ENCODE peak calls at places on chromosomes 11 and 22, in ten cellular contexts. O is T follicular helper cell; M is activated T-helper 1 cell treated with anti-CD3 and anti-CD28 coated beads, Interleukin-12 subunit alpha, Interleukin-12 subunit beta, Interleukin-2, Interleukin-4 antibody, amounts not matched to agents 30 ng/mL and 10 ng/mL and 1 ng/mL, durations not matched to agents 14 hours and 24 hours and 36 hours; C is stimulated activated CD4-positive, alpha-beta T cell treated with anti-CD3 and anti-CD28 coated beads, Interleukin-2, amount 100 ng/mL, for 48 hours; H is ACHN; G is T-helper 1 cell; Y is dorsolateral prefrontal cortex; I is H9; K is caudate nucleus; B is T-cell. V is an unnamed sample.
A peak's percentile ranks its signal among the peaks of the same experiment; 100 is the strongest.

GRCh38 chr11:58286249-58286648 is 18.2 kb upstream of the OR10W1 start:
- DNase-seq in G (no peak), H (peak; percentile 39), K (no peak), Y (no peak), I (peak; percentile 32), C (no peak), B (no peak), M (no peak), O (no peak), V (peak; percentile 38)

GRCh38 chr22:24950272-24950902 is 2.1 kb upstream of the KIAA1671 start:
- DNase-seq in O (no peak), M (no peak), C (no peak), K (no peak), G (no peak), I (peak; percentile 93), H (no peak), Y (no peak), B (no peak), V (no peak)

GRCh38 chr11:8739309-8739793 is 56.8 kb downstream of the RPL27A start:
- DNase-seq in C (no peak), G (no peak), K (no peak), I (no peak), B (no peak), O (no peak), H (no peak), M (no peak), Y (no peak), V (no peak)

GRCh38 chr11:58707767-58708166 is 24.0 kb downstream of the GLYAT start:
- DNase-seq in Y (no peak), G (no peak), H (no peak), O (no peak), M (no peak), K (no peak), I (no peak), C (no peak), B (no peak), V (no peak)

GRCh38 chr11:27085115-27085514 is 44.5 kb downstream of the BBOX1 start:
- DNase-seq in M (no peak), G (no peak), B (no peak), C (no peak), H (no peak), Y (no peak), K (no peak), I (no peak), O (no peak), V (no peak)

GRCh38 chr11:129968611-129969419 is 33.8 kb downstream of the PRDM10 start:
- DNase-seq in C (no peak), M (no peak), Y (no peak), H (no peak), O (no peak), K (no peak), B (no peak), G (no peak), I (no peak), V (no peak)

GRCh38 chr22:42185915-42186439 is 55.4 kb upstream of the CYP2D6 start:
- DNase-seq in O (no peak), C (no peak), M (no peak), Y (no peak), K (no peak), H (no peak), B (no peak), I (no peak), G (no peak), V (no peak)

GRCh38 chr11:72767203-72768062 is 15.2 kb upstream of the ARAP1 start:
- DNase-seq in H (no peak), I (no peak), G (no peak), K (no peak), C (no peak), M (no peak), O (no peak), B (no peak), Y (no peak), V (no peak)

GRCh38 chr11:94332814-94333213 is 28.4 kb downstream of the IZUMO1R start:
- DNase-seq in I (no peak), B (no peak), M (no peak), Y (no peak), O (no peak), H (no peak), K (no peak), C (no peak), G (no peak), V (no peak)

GRCh38 chr22:41332217-41332616 is 30.9 kb downstream of the ZC3H7B start:
- DNase-seq in G (no peak), C (no peak), K (no peak), I (no peak), B (no peak), O (no peak), M (no peak), Y (no peak), H (no peak), V (no peak)

GRCh38 chr11:15197696-15198095 is 83.0 kb downstream of the INSC start:
- DNase-seq in B (no peak), H (no peak), O (no peak), Y (no peak), M (no peak), K (no peak), I (no peak), C (no peak), G (no peak), V (no peak)

GRCh38 chr11:35136311-35136710 is 2.7 kb upstream of the CD44 start:
- DNase-seq in G (no peak), Y (no peak), C (no peak), K (no peak), I (no peak), H (no peak), B (no peak), M (no peak), O (no peak), V (no peak)

GRCh38 chr22:39117585-39118191 is 20.6 kb downstream of the APOBEC3H start:
- DNase-seq in O (peak; percentile 60), I (peak; percentile 62), H (peak; percentile 63), C (peak; percentile 54), G (peak; percentile 85), M (peak; percentile 53), K (no peak), B (peak; percentile 72), Y (peak; percentile 41), V (peak; percentile 23)

GRCh38 chr11:86431258-86431657 is 56.6 kb downstream of the CCDC81 start:
- DNase-seq in I (no peak), H (no peak), B (peak; percentile 12), Y (no peak), K (no peak), G (no peak), C (no peak), M (no peak), O (no peak), V (no peak)

GRCh38 chr11:1560618-1561251 is 11.3 kb downstream of the DUSP8 start:
- DNase-seq in M (no peak), C (no peak), O (no peak), B (no peak), Y (no peak), H (no peak), I (peak; percentile 35), K (no peak), G (no peak), V (no peak)

GRCh38 chr11:45885274-45885920 is at the start of gene MAPK8IP1:
- DNase-seq in H (peak; percentile 42), I (peak; percentile 75), G (peak; percentile 28), K (no peak), Y (no peak), C (peak; percentile 53), M (peak; percentile 34), B (peak; percentile 41), O (peak; percentile 39), V (no peak)

GRCh38 chr22:22787151-22787550 is 100.5 kb upstream of the IGLL5 start:
- DNase-seq in I (no peak), K (no peak), M (no peak), C (no peak), Y (no peak), G (no peak), B (no peak), H (no peak), O (no peak), V (no peak)

GRCh38 chr22:31489632-31490495 is at the start of gene EIF4ENIF1:
- DNase-seq in I (peak; percentile 76), M (peak; percentile 81), B (peak; percentile 84), O (peak; percentile 76), G (peak; percentile 91), C (peak; percentile 75), H (peak; percentile 78), K (no peak), Y (peak; percentile 77), V (peak; percentile 55)

GRCh38 chr11:111176603-111177002 is 68.9 kb upstream of the POU2AF2 start:
- DNase-seq in B (no peak), K (no peak), G (no peak), O (no peak), H (no peak), I (no peak), C (no peak), M (no peak), Y (no peak), V (no peak)

GRCh38 chr22:40081662-40082061 is 86.9 kb downstream of the FAM83F start:
- DNase-seq in H (no peak), Y (no peak), G (no peak), C (no peak), K (no peak), M (no peak), O (no peak), B (no peak), I (no peak), V (no peak)

GRCh38 chr11:35914824-35915223 is 29.0 kb upstream of the LDLRAD3 start:
- DNase-seq in M (no peak), K (no peak), H (no peak), I (no peak), B (no peak), O (no peak), C (no peak), G (no peak), Y (no peak), V (no peak)

GRCh38 chr22:46537946-46538815 is 761 bp upstream of the CELSR1 start:
- DNase-seq in I (peak; percentile 61), K (no peak), H (peak; percentile 72), G (no peak), Y (no peak), O (no peak), B (no peak), C (no peak), M (no peak), V (peak; percentile 51)

GRCh38 chr22:46612904-46613605 is 7.1 kb upstream of the GRAMD4 start:
- DNase-seq in B (peak; percentile 28), O (no peak), M (peak; percentile 34), G (peak; percentile 56), Y (no peak), I (no peak), C (peak; percentile 31), K (no peak), H (no peak), V (no peak)

GRCh38 chr22:49257551-49257951 is 570.1 kb downstream of the BRD1 start:
- DNase-seq in H (no peak), M (no peak), C (no peak), O (no peak), K (no peak), G (no peak), Y (no peak), B (no peak), I (peak; percentile 17), V (no peak)

GRCh38 chr11:11640996-11641395 is 19.2 kb upstream of the GALNT18 start:
- DNase-seq in I (no peak), K (no peak), Y (no peak), M (no peak), B (no peak), O (no peak), H (no peak), G (no peak), C (no peak), V (no peak)

GRCh38 chr22:46479046-46479445 is 58.4 kb downstream of the CELSR1 start:
- DNase-seq in M (no peak), C (no peak), B (no peak), H (no peak), I (no peak), G (no peak), K (no peak), O (no peak), Y (no peak), V (no peak)

GRCh38 chr22:22928666-22929380 is 41.2 kb downstream of the IGLL5 start:
- DNase-seq in Y (no peak), K (no peak), H (no peak), I (no peak), C (peak; percentile 19), B (peak; percentile 53), G (peak; percentile 76), O (no peak), M (peak; percentile 75), V (no peak)

GRCh38 chr11:69309800-69310280 is 15.9 kb downstream of the MYEOV start:
- DNase-seq in M (no peak), O (no peak), I (no peak), H (no peak), G (no peak), Y (no peak), K (no peak), B (no peak), C (no peak), V (no peak)

V was measured in RCC 7860.